ENCODE peak calls at places on chromosome 15, in five cellular contexts. One of them, this sample, is unnamed.

GRCh38 chr15:72846027-72846426 is 62.5 kb upstream of the ADPGK start:
- DNase-seq in PC-9: no peak
- DNase-seq in small intestine: no peak
- DNase-seq in CD8-positive, alpha-beta memory T cell: no peak
- DNase-seq in PC-3: no peak
- DNase-seq in this sample: no peak

GRCh38 chr15:71785996-71786395 is 24.4 kb upstream of the NR2E3 start:
- DNase-seq in PC-9: no peak
- DNase-seq in small intestine: no peak
- DNase-seq in CD8-positive, alpha-beta memory T cell: no peak
- DNase-seq in PC-3: no peak
- DNase-seq in this sample: no peak

GRCh38 chr15:77148191-77148590 is 77.3 kb upstream of the TSPAN3 start:
- DNase-seq in PC-9: no peak
- DNase-seq in small intestine: no peak
- DNase-seq in CD8-positive, alpha-beta memory T cell: no peak
- DNase-seq in PC-3: no peak
- DNase-seq in this sample: no peak

GRCh38 chr15:40469776-40470390 is 901 bp upstream of the CHST14 start:
- DNase-seq in PC-9: no peak
- DNase-seq in small intestine: no peak
- DNase-seq in CD8-positive, alpha-beta memory T cell: no peak
- DNase-seq in PC-3: no peak
- DNase-seq in this sample: no peak

GRCh38 chr15:36936652-36937051 is 163.7 kb downstream of the MEIS2 start:
- DNase-seq in PC-9: no peak
- DNase-seq in small intestine: no peak
- DNase-seq in CD8-positive, alpha-beta memory T cell: no peak
- DNase-seq in PC-3: peak; percentile 15
- DNase-seq in this sample: no peak

GRCh38 chr15:59437777-59438574 is at the start of gene FAM81A:
- DNase-seq in PC-9: peak; percentile 79
- DNase-seq in small intestine: peak; percentile 54
- DNase-seq in CD8-positive, alpha-beta memory T cell: peak; percentile 30
- DNase-seq in PC-3: peak; percentile 68
- DNase-seq in this sample: peak; percentile 72

GRCh38 chr15:31080618-31081017 is 20.9 kb downstream of the TRPM1 start:
- DNase-seq in PC-9: no peak
- DNase-seq in small intestine: peak; percentile 37
- DNase-seq in CD8-positive, alpha-beta memory T cell: peak; percentile 7
- DNase-seq in PC-3: no peak
- DNase-seq in this sample: peak; percentile 58

GRCh38 chr15:78195735-78196201 is 38.6 kb downstream of the ACSBG1 start:
- DNase-seq in PC-9: peak; percentile 53
- DNase-seq in small intestine: peak; percentile 67
- DNase-seq in CD8-positive, alpha-beta memory T cell: peak; percentile 46
- DNase-seq in PC-3: peak; percentile 54
- DNase-seq in this sample: no peak

GRCh38 chr15:31216210-31216911 is 110.3 kb upstream of the KLF13 start:
- DNase-seq in PC-9: no peak
- DNase-seq in small intestine: peak; percentile 97
- DNase-seq in CD8-positive, alpha-beta memory T cell: no peak
- DNase-seq in PC-3: peak; percentile 62
- DNase-seq in this sample: peak; percentile 72

GRCh38 chr15:56806147-56806536 is 72.8 kb upstream of the ZNF280D start:
- DNase-seq in PC-9: no peak
- DNase-seq in small intestine: no peak
- DNase-seq in CD8-positive, alpha-beta memory T cell: no peak
- DNase-seq in PC-3: no peak
- DNase-seq in this sample: no peak

GRCh38 chr15:68420186-68420684 is 11.7 kb downstream of the ITGA11 start:
- DNase-seq in PC-9: no peak
- DNase-seq in small intestine: no peak
- DNase-seq in CD8-positive, alpha-beta memory T cell: no peak
- DNase-seq in PC-3: peak; percentile 7
- DNase-seq in this sample: no peak

GRCh38 chr15:51782357-51782896 is 31.0 kb downstream of the TMOD2 start:
- DNase-seq in PC-9: peak; percentile 7
- DNase-seq in small intestine: peak; percentile 31
- DNase-seq in CD8-positive, alpha-beta memory T cell: no peak
- DNase-seq in PC-3: peak; percentile 50
- DNase-seq in this sample: no peak

GRCh38 chr15:88484781-88485246 is 17.3 kb downstream of the MRPS11 start:
- DNase-seq in PC-9: no peak
- DNase-seq in small intestine: no peak
- DNase-seq in CD8-positive, alpha-beta memory T cell: no peak
- DNase-seq in PC-3: no peak
- DNase-seq in this sample: no peak

GRCh38 chr15:65287515-65287845 is 797 bp upstream of the PARP16 start:
- DNase-seq in PC-9: no peak
- DNase-seq in small intestine: no peak
- DNase-seq in CD8-positive, alpha-beta memory T cell: no peak
- DNase-seq in PC-3: no peak
- DNase-seq in this sample: no peak

GRCh38 chr15:64566629-64567427 is 106.5 kb downstream of the ZNF609 start:
- DNase-seq in PC-9: no peak
- DNase-seq in small intestine: peak; percentile 39
- DNase-seq in CD8-positive, alpha-beta memory T cell: no peak
- DNase-seq in PC-3: no peak
- DNase-seq in this sample: no peak

GRCh38 chr15:64775551-64776401 is at the start of gene RBPMS2:
- DNase-seq in PC-9: peak; percentile 26
- DNase-seq in small intestine: no peak
- DNase-seq in CD8-positive, alpha-beta memory T cell: no peak
- DNase-seq in PC-3: no peak
- DNase-seq in this sample: peak; percentile 58

GRCh38 chr15:74336061-74337005 is 31.1 kb downstream of the CYP11A1 start:
- DNase-seq in PC-9: no peak
- DNase-seq in small intestine: no peak
- DNase-seq in CD8-positive, alpha-beta memory T cell: no peak
- DNase-seq in PC-3: peak; percentile 42
- DNase-seq in this sample: no peak

GRCh38 chr15:33746203-33746602 is 222.1 kb upstream of the CHRM5 start:
- DNase-seq in PC-9: no peak
- DNase-seq in small intestine: no peak
- DNase-seq in CD8-positive, alpha-beta memory T cell: no peak
- DNase-seq in PC-3: no peak
- DNase-seq in this sample: no peak

GRCh38 chr15:35166730-35167359 is 81.8 kb upstream of the NANOGP8 start:
- DNase-seq in PC-9: no peak
- DNase-seq in small intestine: no peak
- DNase-seq in CD8-positive, alpha-beta memory T cell: no peak
- DNase-seq in PC-3: no peak
- DNase-seq in this sample: no peak

GRCh38 chr15:39195988-39196486 is 384.8 kb upstream of the THBS1 start:
- DNase-seq in PC-9: peak; percentile 86
- DNase-seq in small intestine: peak; percentile 75
- DNase-seq in CD8-positive, alpha-beta memory T cell: no peak
- DNase-seq in PC-3: peak; percentile 100
- DNase-seq in this sample: peak; percentile 90

GRCh38 chr15:89362203-89363101 is 27.8 kb upstream of the POLG start:
- DNase-seq in PC-9: no peak
- DNase-seq in small intestine: no peak
- DNase-seq in CD8-positive, alpha-beta memory T cell: no peak
- DNase-seq in PC-3: no peak
- DNase-seq in this sample: no peak

GRCh38 chr15:71800835-71801745 is 9.3 kb upstream of the NR2E3 start:
- DNase-seq in PC-9: peak; percentile 60
- DNase-seq in small intestine: peak; percentile 67
- DNase-seq in CD8-positive, alpha-beta memory T cell: no peak
- DNase-seq in PC-3: peak; percentile 88
- DNase-seq in this sample: no peak

GRCh38 chr15:50819344-50819743 is 53.8 kb upstream of the SPPL2A start:
- DNase-seq in PC-9: no peak
- DNase-seq in small intestine: no peak
- DNase-seq in CD8-positive, alpha-beta memory T cell: no peak
- DNase-seq in PC-3: no peak
- DNase-seq in this sample: no peak

GRCh38 chr15:57866149-57866736 is 159.7 kb downstream of the POLR2M start:
- DNase-seq in PC-9: peak; percentile 35
- DNase-seq in small intestine: peak; percentile 71
- DNase-seq in CD8-positive, alpha-beta memory T cell: peak; percentile 6
- DNase-seq in PC-3: peak; percentile 69
- DNase-seq in this sample: peak; percentile 45

GRCh38 chr15:51966192-51966591 is 5.4 kb downstream of the LEO1 start:
- DNase-seq in PC-9: no peak
- DNase-seq in small intestine: no peak
- DNase-seq in CD8-positive, alpha-beta memory T cell: no peak
- DNase-seq in PC-3: no peak
- DNase-seq in this sample: no peak

GRCh38 chr15:65577129-65577996 is 33.6 kb downstream of the INTS14 start:
- DNase-seq in PC-9: no peak
- DNase-seq in small intestine: no peak
- DNase-seq in CD8-positive, alpha-beta memory T cell: no peak
- DNase-seq in PC-3: no peak
- DNase-seq in this sample: no peak

GRCh38 chr15:48304398-48304797 is 26.8 kb upstream of the DUT start:
- DNase-seq in PC-9: no peak
- DNase-seq in small intestine: no peak
- DNase-seq in CD8-positive, alpha-beta memory T cell: no peak
- DNase-seq in PC-3: no peak
- DNase-seq in this sample: no peak

DNA sequence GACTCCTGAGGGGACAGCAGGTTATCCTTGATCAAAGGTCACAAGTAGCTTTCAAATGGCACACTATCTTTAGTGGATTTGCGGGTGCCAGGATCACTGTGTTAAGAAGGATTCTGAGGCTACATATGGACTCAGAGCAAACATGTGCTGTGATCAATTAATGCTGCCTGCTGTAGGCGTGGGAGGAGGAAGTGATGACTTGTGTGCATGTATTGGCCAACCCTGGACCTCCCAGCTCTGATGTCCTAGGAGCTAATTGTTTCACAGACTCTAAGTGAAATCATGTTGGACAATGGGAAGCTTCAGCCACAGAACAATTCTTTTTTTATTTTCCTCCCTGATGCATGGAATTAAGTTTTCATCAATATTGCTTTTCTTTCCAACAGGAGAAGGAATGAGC is 24.4 kb downstream of the FAH start:
- DNase-seq in PC-9: no peak
- DNase-seq in small intestine: no peak
- DNase-seq in CD8-positive, alpha-beta memory T cell: no peak
- DNase-seq in PC-3: no peak
- DNase-seq in this sample: no peak
- H3K36me3 ChIP-seq in PC-9: peaks cover 31% of the 10 kb centered on the region
- H3K36me3 ChIP-seq in small intestine: peaks cover 3% of the 10 kb centered on the region
- H3K36me3 ChIP-seq in CD8-positive, alpha-beta memory T cell: no peaks in the 10 kb centered on the region
- H3K36me3 ChIP-seq in PC-3: peaks cover 32% of the 10 kb centered on the region
- H3K36me3 ChIP-seq in this sample: peaks cover 70% of the 10 kb centered on the region

GRCh38 chr15:86756688-86757087 is 677.0 kb downstream of the AGBL1 start:
- DNase-seq in PC-9: no peak
- DNase-seq in small intestine: no peak
- DNase-seq in CD8-positive, alpha-beta memory T cell: no peak
- DNase-seq in PC-3: no peak
- DNase-seq in this sample: no peak

GRCh38 chr15:86762874-86763273 is 683.2 kb downstream of the AGBL1 start:
- DNase-seq in PC-9: no peak
- DNase-seq in small intestine: no peak
- DNase-seq in CD8-positive, alpha-beta memory T cell: no peak
- DNase-seq in PC-3: no peak
- DNase-seq in this sample: no peak

GRCh38 chr15:86759766-86760165 is 680.1 kb downstream of the AGBL1 start:
- DNase-seq in PC-9: no peak
- DNase-seq in small intestine: no peak
- DNase-seq in CD8-positive, alpha-beta memory T cell: no peak
- DNase-seq in PC-3: no peak
- DNase-seq in this sample: no peak
- H3K9me3 ChIP-seq in PC-9: no peaks in the 10 kb centered on the region
- H3K9me3 ChIP-seq in small intestine: no peaks in the 10 kb centered on the region
- H3K9me3 ChIP-seq in CD8-positive, alpha-beta memory T cell: no peaks in the 10 kb centered on the region
- H3K9me3 ChIP-seq in PC-3: no peaks in the 10 kb centered on the region
- H3K9me3 ChIP-seq in this sample: no peaks in the 10 kb centered on the region

GRCh38 chr15:92968926-92969664 is 69.0 kb downstream of the CHD2 start:
- DNase-seq in PC-9: no peak
- DNase-seq in small intestine: no peak
- DNase-seq in CD8-positive, alpha-beta memory T cell: no peak
- DNase-seq in PC-3: no peak
- DNase-seq in this sample: no peak

GRCh38 chr15:92959219-92959618 is 59.1 kb downstream of the CHD2 start:
- DNase-seq in PC-9: no peak
- DNase-seq in small intestine: no peak
- DNase-seq in CD8-positive, alpha-beta memory T cell: no peak
- DNase-seq in PC-3: no peak
- DNase-seq in this sample: no peak

GRCh38 chr15:92962914-92963313 is 62.8 kb downstream of the CHD2 start:
- DNase-seq in PC-9: no peak
- DNase-seq in small intestine: no peak
- DNase-seq in CD8-positive, alpha-beta memory T cell: no peak
- DNase-seq in PC-3: no peak
- DNase-seq in this sample: no peak

GRCh38 chr15:92960996-92961681 is 61.0 kb downstream of the CHD2 start:
- DNase-seq in PC-9: no peak
- DNase-seq in small intestine: no peak
- DNase-seq in CD8-positive, alpha-beta memory T cell: no peak
- DNase-seq in PC-3: peak; percentile 22
- DNase-seq in this sample: no peak

DNA sequence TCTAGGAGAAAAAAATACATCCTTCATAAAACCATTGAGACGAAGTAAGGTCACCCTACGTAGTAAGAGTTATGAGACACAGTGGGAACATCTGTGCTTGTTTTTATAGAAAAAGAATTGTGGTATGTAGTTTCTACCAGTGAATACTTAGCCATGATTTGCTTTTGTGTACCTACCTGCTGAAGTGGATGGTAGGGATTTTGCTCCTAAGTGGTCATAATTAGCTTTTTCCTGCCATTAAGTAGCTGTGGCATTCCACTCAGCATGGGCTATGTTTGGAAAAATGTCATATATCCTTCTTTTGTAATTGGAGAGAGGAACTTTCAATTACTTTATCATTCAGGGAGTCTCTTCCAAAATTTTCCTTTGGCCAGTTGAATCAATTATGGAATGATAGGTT is 63.7 kb downstream of the CHD2 start:
- DNase-seq in PC-9: no peak
- DNase-seq in small intestine: no peak
- DNase-seq in CD8-positive, alpha-beta memory T cell: no peak
- DNase-seq in PC-3: no peak
- DNase-seq in this sample: no peak
- H3K36me3 ChIP-seq in PC-9: peaks cover 67% of the 10 kb centered on the region
- H3K36me3 ChIP-seq in small intestine: peaks cover 2% of the 10 kb centered on the region
- H3K36me3 ChIP-seq in CD8-positive, alpha-beta memory T cell: peaks cover 54% of the 10 kb centered on the region
- H3K36me3 ChIP-seq in PC-3: peaks cover 58% of the 10 kb centered on the region
- H3K36me3 ChIP-seq in this sample: peaks cover 91% of the 10 kb centered on the region

GRCh38 chr15:25070357-25070963 is 115.7 kb downstream of the SNRPN start:
- DNase-seq in PC-9: no peak
- DNase-seq in small intestine: no peak
- DNase-seq in CD8-positive, alpha-beta memory T cell: no peak
- DNase-seq in PC-3: no peak
- DNase-seq in this sample: no peak
- H3K9me3 ChIP-seq in PC-9: no peaks in the 10 kb centered on the region
- H3K9me3 ChIP-seq in small intestine: peaks cover 38% of the 10 kb centered on the region
- H3K9me3 ChIP-seq in CD8-positive, alpha-beta memory T cell: peaks cover 100% of the 10 kb centered on the region
- H3K9me3 ChIP-seq in PC-3: peaks cover 94% of the 10 kb centered on the region
- H3K9me3 ChIP-seq in this sample: no peaks in the 10 kb centered on the region